ENCODE peak calls at places on chromosomes 13 and 19, in nine cellular contexts. One of them, this sample, is unnamed.
A peak's percentile ranks its signal among the peaks of the same experiment; 100 is the strongest.

GRCh38 chr13:94327318-94327717 is 152.2 kb downstream of the DCT start:
- DNase-seq in right lobe of liver: no peak
- DNase-seq in stimulated activated CD4-positive, alpha-beta T cell treated with anti-CD3 and anti-CD28 coated beads, Interleukin-1b, Interleukin-23, amount 100 ng/mL, for 24 hours: no peak
- DNase-seq in IMR-90: no peak
- DNase-seq in stimulated activated CD8-positive, alpha-beta memory T cell treated with anti-CD3 and anti-CD28 coated beads, Interleukin-15, amount 100 ng/mL, for 4 hours: no peak
- DNase-seq in ELR: no peak
- DNase-seq in T-helper 9 cell: no peak
- DNase-seq in NB4: no peak
- DNase-seq in dorsolateral prefrontal cortex: no peak
- DNase-seq in this sample: peak; percentile 39

GRCh38 chr19:38831142-38831605 is 420 bp downstream of the ECH1 start:
- DNase-seq in stimulated activated CD8-positive, alpha-beta memory T cell treated with anti-CD3 and anti-CD28 coated beads, Interleukin-15, amount 100 ng/mL, for 4 hours: no peak
- DNase-seq in T-helper 9 cell: no peak
- DNase-seq in IMR-90: peak; percentile 95
- DNase-seq in ELR: peak; percentile 98
- DNase-seq in dorsolateral prefrontal cortex: no peak
- DNase-seq in right lobe of liver: peak; percentile 84
- DNase-seq in NB4: peak; percentile 63
- DNase-seq in stimulated activated CD4-positive, alpha-beta T cell treated with anti-CD3 and anti-CD28 coated beads, Interleukin-1b, Interleukin-23, amount 100 ng/mL, for 24 hours: no peak
- DNase-seq in this sample: no peak

GRCh38 chr19:42253245-42254082 is 1.5 kb downstream of the ERF start:
- DNase-seq in stimulated activated CD4-positive, alpha-beta T cell treated with anti-CD3 and anti-CD28 coated beads, Interleukin-1b, Interleukin-23, amount 100 ng/mL, for 24 hours: peak; percentile 61
- DNase-seq in IMR-90: peak; percentile 26
- DNase-seq in dorsolateral prefrontal cortex: no peak
- DNase-seq in ELR: peak; percentile 68
- DNase-seq in NB4: peak; percentile 66
- DNase-seq in stimulated activated CD8-positive, alpha-beta memory T cell treated with anti-CD3 and anti-CD28 coated beads, Interleukin-15, amount 100 ng/mL, for 4 hours: no peak
- DNase-seq in T-helper 9 cell: peak; percentile 64
- DNase-seq in right lobe of liver: peak; percentile 69
- DNase-seq in this sample: peak; percentile 60

GRCh38 chr19:33175886-33176669 is 18.1 kb upstream of the LRP3 start:
- DNase-seq in IMR-90: peak; percentile 30
- DNase-seq in stimulated activated CD8-positive, alpha-beta memory T cell treated with anti-CD3 and anti-CD28 coated beads, Interleukin-15, amount 100 ng/mL, for 4 hours: no peak
- DNase-seq in NB4: peak; percentile 53
- DNase-seq in ELR: peak; percentile 52
- DNase-seq in dorsolateral prefrontal cortex: no peak
- DNase-seq in T-helper 9 cell: no peak
- DNase-seq in stimulated activated CD4-positive, alpha-beta T cell treated with anti-CD3 and anti-CD28 coated beads, Interleukin-1b, Interleukin-23, amount 100 ng/mL, for 24 hours: peak; percentile 8
- DNase-seq in right lobe of liver: no peak
- DNase-seq in this sample: no peak

GRCh38 chr19:41877916-41878905 is 1.1 kb downstream of the CD79A start:
- DNase-seq in dorsolateral prefrontal cortex: no peak
- DNase-seq in NB4: no peak
- DNase-seq in ELR: no peak
- DNase-seq in T-helper 9 cell: no peak
- DNase-seq in stimulated activated CD4-positive, alpha-beta T cell treated with anti-CD3 and anti-CD28 coated beads, Interleukin-1b, Interleukin-23, amount 100 ng/mL, for 24 hours: no peak
- DNase-seq in right lobe of liver: no peak
- DNase-seq in IMR-90: no peak
- DNase-seq in stimulated activated CD8-positive, alpha-beta memory T cell treated with anti-CD3 and anti-CD28 coated beads, Interleukin-15, amount 100 ng/mL, for 4 hours: no peak
- DNase-seq in this sample: no peak

GRCh38 chr13:44311011-44311481 is 62.6 kb upstream of the SERP2 start:
- DNase-seq in ELR: no peak
- DNase-seq in IMR-90: peak; percentile 52
- DNase-seq in right lobe of liver: no peak
- DNase-seq in stimulated activated CD8-positive, alpha-beta memory T cell treated with anti-CD3 and anti-CD28 coated beads, Interleukin-15, amount 100 ng/mL, for 4 hours: no peak
- DNase-seq in stimulated activated CD4-positive, alpha-beta T cell treated with anti-CD3 and anti-CD28 coated beads, Interleukin-1b, Interleukin-23, amount 100 ng/mL, for 24 hours: no peak
- DNase-seq in dorsolateral prefrontal cortex: no peak
- DNase-seq in NB4: no peak
- DNase-seq in T-helper 9 cell: no peak
- DNase-seq in this sample: no peak

GRCh38 chr19:49331616-49332055 is 3.6 kb upstream of the CD37 start:
- DNase-seq in dorsolateral prefrontal cortex: peak; percentile 66
- DNase-seq in T-helper 9 cell: peak; percentile 31
- DNase-seq in ELR: peak; percentile 53
- DNase-seq in stimulated activated CD4-positive, alpha-beta T cell treated with anti-CD3 and anti-CD28 coated beads, Interleukin-1b, Interleukin-23, amount 100 ng/mL, for 24 hours: peak; percentile 33
- DNase-seq in stimulated activated CD8-positive, alpha-beta memory T cell treated with anti-CD3 and anti-CD28 coated beads, Interleukin-15, amount 100 ng/mL, for 4 hours: peak; percentile 42
- DNase-seq in NB4: peak; percentile 66
- DNase-seq in IMR-90: peak; percentile 57
- DNase-seq in right lobe of liver: peak; percentile 59
- DNase-seq in this sample: peak; percentile 68

GRCh38 chr13:97165527-97166425 is 56.4 kb upstream of the MBNL2 start:
- DNase-seq in IMR-90: no peak
- DNase-seq in right lobe of liver: no peak
- DNase-seq in dorsolateral prefrontal cortex: no peak
- DNase-seq in NB4: no peak
- DNase-seq in stimulated activated CD4-positive, alpha-beta T cell treated with anti-CD3 and anti-CD28 coated beads, Interleukin-1b, Interleukin-23, amount 100 ng/mL, for 24 hours: no peak
- DNase-seq in T-helper 9 cell: no peak
- DNase-seq in stimulated activated CD8-positive, alpha-beta memory T cell treated with anti-CD3 and anti-CD28 coated beads, Interleukin-15, amount 100 ng/mL, for 4 hours: no peak
- DNase-seq in ELR: no peak
- DNase-seq in this sample: no peak

GRCh38 chr13:49218493-49219051 is 1.6 kb upstream of the MLNR start:
- DNase-seq in right lobe of liver: no peak
- DNase-seq in stimulated activated CD8-positive, alpha-beta memory T cell treated with anti-CD3 and anti-CD28 coated beads, Interleukin-15, amount 100 ng/mL, for 4 hours: no peak
- DNase-seq in T-helper 9 cell: no peak
- DNase-seq in NB4: no peak
- DNase-seq in ELR: no peak
- DNase-seq in dorsolateral prefrontal cortex: no peak
- DNase-seq in stimulated activated CD4-positive, alpha-beta T cell treated with anti-CD3 and anti-CD28 coated beads, Interleukin-1b, Interleukin-23, amount 100 ng/mL, for 24 hours: no peak
- DNase-seq in IMR-90: peak; percentile 6
- DNase-seq in this sample: no peak

GRCh38 chr13:85603735-85604134 is 195.5 kb downstream of the SLITRK6 start:
- DNase-seq in IMR-90: no peak
- DNase-seq in stimulated activated CD8-positive, alpha-beta memory T cell treated with anti-CD3 and anti-CD28 coated beads, Interleukin-15, amount 100 ng/mL, for 4 hours: no peak
- DNase-seq in stimulated activated CD4-positive, alpha-beta T cell treated with anti-CD3 and anti-CD28 coated beads, Interleukin-1b, Interleukin-23, amount 100 ng/mL, for 24 hours: no peak
- DNase-seq in right lobe of liver: no peak
- DNase-seq in T-helper 9 cell: no peak
- DNase-seq in NB4: no peak
- DNase-seq in dorsolateral prefrontal cortex: no peak
- DNase-seq in ELR: no peak
- DNase-seq in this sample: no peak

GRCh38 chr19:41325947-41326706 is 16.2 kb downstream of the CCDC97 start:
- DNase-seq in T-helper 9 cell: no peak
- DNase-seq in ELR: peak; percentile 61
- DNase-seq in NB4: no peak
- DNase-seq in stimulated activated CD8-positive, alpha-beta memory T cell treated with anti-CD3 and anti-CD28 coated beads, Interleukin-15, amount 100 ng/mL, for 4 hours: no peak
- DNase-seq in dorsolateral prefrontal cortex: no peak
- DNase-seq in IMR-90: peak; percentile 80
- DNase-seq in right lobe of liver: peak; percentile 47
- DNase-seq in stimulated activated CD4-positive, alpha-beta T cell treated with anti-CD3 and anti-CD28 coated beads, Interleukin-1b, Interleukin-23, amount 100 ng/mL, for 24 hours: no peak
- DNase-seq in this sample: no peak

GRCh38 chr19:17648097-17648660 is 40.0 kb downstream of the UNC13A start:
- DNase-seq in NB4: no peak
- DNase-seq in ELR: no peak
- DNase-seq in stimulated activated CD8-positive, alpha-beta memory T cell treated with anti-CD3 and anti-CD28 coated beads, Interleukin-15, amount 100 ng/mL, for 4 hours: no peak
- DNase-seq in T-helper 9 cell: no peak
- DNase-seq in dorsolateral prefrontal cortex: no peak
- DNase-seq in IMR-90: no peak
- DNase-seq in stimulated activated CD4-positive, alpha-beta T cell treated with anti-CD3 and anti-CD28 coated beads, Interleukin-1b, Interleukin-23, amount 100 ng/mL, for 24 hours: no peak
- DNase-seq in right lobe of liver: no peak
- DNase-seq in this sample: no peak

GRCh38 chr19:11843741-11844140 is 4.8 kb upstream of the ZNF439 start:
- DNase-seq in IMR-90: no peak
- DNase-seq in stimulated activated CD4-positive, alpha-beta T cell treated with anti-CD3 and anti-CD28 coated beads, Interleukin-1b, Interleukin-23, amount 100 ng/mL, for 24 hours: no peak
- DNase-seq in dorsolateral prefrontal cortex: no peak
- DNase-seq in T-helper 9 cell: no peak
- DNase-seq in NB4: no peak
- DNase-seq in ELR: no peak
- DNase-seq in right lobe of liver: no peak
- DNase-seq in stimulated activated CD8-positive, alpha-beta memory T cell treated with anti-CD3 and anti-CD28 coated beads, Interleukin-15, amount 100 ng/mL, for 4 hours: no peak
- DNase-seq in this sample: no peak

GRCh38 chr13:109146912-109147624 is 517.7 kb downstream of the MYO16 start:
- DNase-seq in stimulated activated CD4-positive, alpha-beta T cell treated with anti-CD3 and anti-CD28 coated beads, Interleukin-1b, Interleukin-23, amount 100 ng/mL, for 24 hours: no peak
- DNase-seq in NB4: no peak
- DNase-seq in stimulated activated CD8-positive, alpha-beta memory T cell treated with anti-CD3 and anti-CD28 coated beads, Interleukin-15, amount 100 ng/mL, for 4 hours: no peak
- DNase-seq in ELR: peak; percentile 95
- DNase-seq in dorsolateral prefrontal cortex: no peak
- DNase-seq in T-helper 9 cell: no peak
- DNase-seq in IMR-90: peak; percentile 89
- DNase-seq in right lobe of liver: no peak
- DNase-seq in this sample: no peak

GRCh38 chr19:23527797-23528196 is 132.5 kb upstream of the ZNF91 start:
- DNase-seq in dorsolateral prefrontal cortex: no peak
- DNase-seq in right lobe of liver: no peak
- DNase-seq in stimulated activated CD8-positive, alpha-beta memory T cell treated with anti-CD3 and anti-CD28 coated beads, Interleukin-15, amount 100 ng/mL, for 4 hours: no peak
- DNase-seq in stimulated activated CD4-positive, alpha-beta T cell treated with anti-CD3 and anti-CD28 coated beads, Interleukin-1b, Interleukin-23, amount 100 ng/mL, for 24 hours: no peak
- DNase-seq in IMR-90: no peak
- DNase-seq in NB4: no peak
- DNase-seq in T-helper 9 cell: no peak
- DNase-seq in ELR: peak; percentile 43
- DNase-seq in this sample: no peak

GRCh38 chr13:23824355-23824754 is 64.8 kb downstream of the MIPEP start:
- DNase-seq in right lobe of liver: no peak
- DNase-seq in stimulated activated CD4-positive, alpha-beta T cell treated with anti-CD3 and anti-CD28 coated beads, Interleukin-1b, Interleukin-23, amount 100 ng/mL, for 24 hours: no peak
- DNase-seq in ELR: no peak
- DNase-seq in dorsolateral prefrontal cortex: no peak
- DNase-seq in NB4: no peak
- DNase-seq in IMR-90: no peak
- DNase-seq in T-helper 9 cell: no peak
- DNase-seq in stimulated activated CD8-positive, alpha-beta memory T cell treated with anti-CD3 and anti-CD28 coated beads, Interleukin-15, amount 100 ng/mL, for 4 hours: no peak
- DNase-seq in this sample: no peak

GRCh38 chr13:26534036-26534726 is 23.3 kb upstream of the WASF3 start:
- DNase-seq in ELR: no peak
- DNase-seq in T-helper 9 cell: no peak
- DNase-seq in NB4: no peak
- DNase-seq in IMR-90: no peak
- DNase-seq in dorsolateral prefrontal cortex: no peak
- DNase-seq in right lobe of liver: no peak
- DNase-seq in stimulated activated CD8-positive, alpha-beta memory T cell treated with anti-CD3 and anti-CD28 coated beads, Interleukin-15, amount 100 ng/mL, for 4 hours: no peak
- DNase-seq in stimulated activated CD4-positive, alpha-beta T cell treated with anti-CD3 and anti-CD28 coated beads, Interleukin-1b, Interleukin-23, amount 100 ng/mL, for 24 hours: no peak
- DNase-seq in this sample: no peak

This sample was measured in central memory CD4-positive, alpha-beta T cell.